ENCODE peak calls at places on chromosomes 6 and 20, in eight cellular contexts. H is thyroid gland, M is adrenal gland, P is ovary, J is IMR-90, S is HepG2, L is body of pancreas, G is heart left ventricle. Z is an unnamed sample.

GRCh38 chr6:169421890-169422289 is 168.2 kb upstream of the THBS2 start:
- DNase-seq in S (no peak), J (no peak), P (no peak), L (no peak), G (no peak), M (no peak), H (no peak), Z (no peak)

GRCh38 chr6:72940265-72940664 is 285.0 kb downstream of the KHDC1L start:
- DNase-seq in S (no peak), G (no peak), H (no peak), J (no peak), M (no peak), P (no peak), L (no peak), Z (no peak)

GRCh38 chr6:152685819-152686218 is 11.9 kb upstream of the MYCT1 start:
- DNase-seq in P (no peak), M (no peak), L (no peak), S (no peak), J (no peak), G (no peak), H (no peak), Z (no peak)

GRCh38 chr20:20732641-20733040 is 20.2 kb upstream of the RALGAPA2 start:
- DNase-seq in H (no peak), S (no peak), M (no peak), L (no peak), P (no peak), J (no peak), G (no peak), Z (no peak)

GRCh38 chr6:158619922-158620801 is 24.4 kb downstream of the DYNLT1 start:
- DNase-seq in L (no peak), P (no peak), J (no peak), S (no peak), M (no peak), G (no peak), H (no peak), Z (no peak)

GRCh38 chr6:156934054-156934424 is 156.9 kb downstream of the ARID1B start:
- DNase-seq in P (no peak), S (no peak), J (no peak), L (no peak), H (no peak), M (no peak), G (no peak), Z (no peak)

GRCh38 chr6:142706200-142706599 is 238.8 kb downstream of the HIVEP2 start:
- DNase-seq in M (no peak), J (no peak), P (no peak), L (no peak), H (no peak), G (no peak), S (no peak), Z (no peak)

GRCh38 chr6:110618591-110619267 is 142.3 kb upstream of the SLC22A16 start:
- DNase-seq in H (no peak), G (no peak), L (no peak), S (peak), J (peak), M (peak), P (no peak), Z (peak)

GRCh38 chr20:18322551-18322950 is 34.2 kb downstream of the ZNF133 start:
- DNase-seq in L (no peak), H (no peak), S (no peak), J (no peak), M (no peak), G (no peak), P (no peak), Z (no peak)

GRCh38 chr20:3251806-3252205 is 12.8 kb upstream of the SLC4A11 start:
- DNase-seq in M (peak), J (peak), P (no peak), G (no peak), L (no peak), S (no peak), H (peak), Z (no peak)

GRCh38 chr6:123127807-123128206 is 131.8 kb downstream of the CLVS2 start:
- DNase-seq in H (no peak), G (no peak), S (no peak), M (no peak), P (no peak), L (no peak), J (no peak), Z (no peak)

GRCh38 chr20:12762725-12763124 is 246.0 kb upstream of the SPTLC3 start:
- DNase-seq in H (peak), L (no peak), J (no peak), M (no peak), P (peak), S (no peak), G (no peak), Z (no peak)

GRCh38 chr6:84798257-84798656 is 33.9 kb upstream of the TBX18 start:
- DNase-seq in J (no peak), M (no peak), L (no peak), S (no peak), P (no peak), G (no peak), H (no peak), Z (no peak)

GRCh38 chr6:1596088-1596852 is 13.4 kb upstream of the FOXC1 start:
- DNase-seq in H (peak), J (peak), L (peak), S (peak), G (peak), P (peak), M (peak), Z (peak)

GRCh38 chr6:124812067-124812466 is 150.2 kb upstream of the RNF217 start:
- DNase-seq in G (no peak), M (no peak), P (no peak), J (no peak), L (no peak), H (no peak), S (no peak), Z (peak)

GRCh38 chr20:57396212-57396611 is 5.0 kb downstream of the RBM38 start:
- DNase-seq in G (no peak), S (no peak), M (no peak), J (no peak), P (peak), H (no peak), L (no peak), Z (no peak)

GRCh38 chr20:57393321-57394086 is 2.3 kb downstream of the RBM38 start:
- DNase-seq in G (no peak), J (no peak), S (no peak), P (peak), L (no peak), M (no peak), H (no peak), Z (no peak)

GRCh38 chr20:57395111-57395959 is 4.1 kb downstream of the RBM38 start:
- DNase-seq in M (peak), S (no peak), H (peak), G (peak), P (peak), L (no peak), J (peak), Z (no peak)

GRCh38 chr20:57392512-57393271 is 1.5 kb downstream of the RBM38 start:
- DNase-seq in S (no peak), M (peak), L (no peak), G (peak), P (peak), H (peak), J (no peak), Z (peak)

GRCh38 chr20:57394087-57395082 is 3.2 kb downstream of the RBM38 start:
- DNase-seq in M (no peak), P (peak), S (no peak), L (no peak), J (no peak), G (no peak), H (no peak), Z (no peak)
- TF ChIP-seq POLR2A in M (no peak), P (no peak), S (no peak), L (no peak), J (no peak), G (no peak), H (no peak), Z (peak)

GRCh38 chr20:32333988-32334885 is 23.9 kb upstream of the ASXL1 start:
- DNase-seq in H (peak), L (peak), M (peak), S (no peak), P (no peak), J (no peak), G (peak), Z (peak)
- TF ChIP-seq POLR2A in H (no peak), L (no peak), M (no peak), S (no peak), P (no peak), J (no peak), G (no peak), Z (no peak)

GRCh38 chr20:10434467-10434831 is 427 bp upstream of the MKKS start:
- DNase-seq in M (peak), J (peak), G (peak), S (peak), H (peak), L (peak), P (peak), Z (peak)

GRCh38 chr20:10434832-10435812 is at the start of gene SLX4IP:
- DNase-seq in L (peak), M (peak), S (peak), G (peak), H (peak), J (peak), P (peak), Z (peak)

GRCh38 chr20:10433014-10433622 is 904 bp downstream of the MKKS start:
- DNase-seq in M (no peak), S (peak), G (no peak), P (peak), L (no peak), J (peak), H (no peak), Z (no peak)

GRCh38 chr20:10432079-10432478 is 1.9 kb downstream of the MKKS start:
- DNase-seq in J (no peak), G (no peak), P (no peak), S (no peak), L (no peak), M (no peak), H (no peak), Z (no peak)

GRCh38 chr20:10433623-10434466 is at the start of gene MKKS:
- DNase-seq in H (peak), P (peak), S (peak), L (peak), G (peak), J (peak), M (peak), Z (peak)
- TF ChIP-seq POLR2A in H (peak), P (peak), S (peak), L (peak), G (peak), J (no peak), M (peak), Z (no peak)

DNA sequence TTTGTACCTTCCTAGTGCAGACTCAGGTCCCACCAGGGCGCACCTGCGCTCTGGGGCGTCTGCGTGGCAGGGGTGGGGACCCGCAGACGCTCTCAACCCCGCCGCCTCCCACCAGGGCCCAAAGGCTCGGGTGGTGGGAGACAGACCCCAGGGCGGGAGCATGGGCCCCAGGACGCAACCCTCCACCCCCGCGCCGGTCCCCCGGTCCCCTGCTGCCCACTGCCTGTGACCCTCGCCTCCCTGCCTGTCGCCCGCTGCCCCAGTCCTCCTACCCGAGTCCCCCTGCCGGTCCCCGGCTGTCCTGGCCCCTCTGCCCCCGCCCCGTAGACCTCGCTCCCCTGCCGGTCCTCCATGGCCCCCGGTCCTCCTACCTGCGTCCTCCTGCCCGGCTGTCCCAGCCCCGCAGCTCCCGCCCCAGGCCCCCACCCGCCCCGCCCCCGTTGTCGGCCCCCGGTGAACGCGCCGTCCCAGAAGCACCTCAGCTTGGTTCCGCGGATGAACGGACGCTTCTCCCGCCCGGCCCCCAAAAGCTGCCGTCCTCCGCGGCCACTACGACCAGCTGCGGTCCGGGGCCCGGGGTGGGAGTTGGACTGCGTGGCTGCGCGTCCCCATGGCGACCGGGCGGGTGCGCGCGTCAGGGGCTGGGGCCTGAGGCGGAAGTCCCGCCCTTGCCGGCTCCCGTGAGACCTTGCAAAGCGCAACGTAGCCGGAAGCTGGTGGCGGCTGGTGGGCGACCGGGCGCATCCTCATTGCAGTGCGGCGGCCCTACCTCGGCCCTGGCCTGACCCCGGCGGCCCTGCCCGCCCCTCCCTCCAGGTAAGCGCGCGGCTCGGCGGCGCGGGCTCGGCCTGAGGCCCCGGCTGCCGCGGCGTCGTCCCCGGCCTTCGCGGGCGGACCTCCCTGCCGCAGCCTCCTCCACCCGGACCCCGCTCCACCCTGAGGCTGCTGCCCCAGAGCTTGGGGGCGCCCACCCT is at the start of gene ARFGAP1:
- DNase-seq in M (peak), H (peak), G (peak), L (peak), J (peak), P (peak), S (peak), Z (peak)
- TF ChIP-seq POLR2A in M (peak), H (peak), G (peak), L (peak), J (peak), P (peak), S (peak), Z (peak)

Z was measured in erythroblast.